ENCODE peak calls at places on chromosomes 3 and 15, in four cellular contexts. Y is K562, D is SK-N-SH, M is HepG2. P is an unnamed sample.

GRCh38 chr3:3799173-3800075 is at the start of gene LRRN1:
- DNase-seq in Y (no peak), D (peak), M (no peak), P (no peak)

GRCh38 chr3:53715815-53716483 is 130.3 kb downstream of the CHDH start:
- DNase-seq in Y (no peak), D (no peak), M (no peak), P (no peak)

GRCh38 chr15:69484837-69485236 is 32.2 kb downstream of the RPLP1 start:
- DNase-seq in Y (no peak), D (no peak), M (no peak), P (no peak)

GRCh38 chr3:38610436-38610835 is 39.1 kb downstream of the SCN5A start:
- DNase-seq in Y (no peak), D (no peak), M (no peak), P (no peak)

GRCh38 chr15:63876085-63876662 is 42.4 kb upstream of the HERC1 start:
- DNase-seq in Y (no peak), D (no peak), M (no peak), P (no peak)

GRCh38 chr3:138686771-138687221 is 78.2 kb downstream of the FAIM start:
- DNase-seq in Y (no peak), D (no peak), M (peak), P (no peak)

GRCh38 chr3:58357402-58357801 is 24.7 kb downstream of the PXK start:
- DNase-seq in Y (no peak), D (no peak), M (no peak), P (no peak)

GRCh38 chr3:167684389-167684993 is 30.7 kb upstream of the WDR49 start:
- DNase-seq in Y (peak), D (peak), M (peak), P (peak)

GRCh38 chr15:66864086-66864830 is 162.2 kb downstream of the SMAD6 start:
- DNase-seq in Y (no peak), D (no peak), M (no peak), P (no peak)

GRCh38 chr3:160941885-160942494 is 163.2 kb downstream of the B3GALNT1 start:
- DNase-seq in Y (peak), D (peak), M (peak), P (peak)

GRCh38 chr3:194761384-194761783 is 75.7 kb downstream of the FAM43A start:
- DNase-seq in Y (no peak), D (no peak), M (no peak), P (no peak)

GRCh38 chr3:106518516-106518915 is 649.7 kb upstream of the CBLB start:
- DNase-seq in Y (no peak), D (no peak), M (no peak), P (no peak)

GRCh38 chr15:33724321-33725036 is 243.8 kb upstream of the CHRM5 start:
- DNase-seq in Y (no peak), D (no peak), M (no peak), P (no peak)

GRCh38 chr15:33722673-33723015 is 245.7 kb upstream of the CHRM5 start:
- DNase-seq in Y (no peak), D (no peak), M (no peak), P (no peak)

GRCh38 chr15:33720952-33721351 is 247.3 kb upstream of the CHRM5 start:
- DNase-seq in Y (no peak), D (no peak), M (no peak), P (no peak)

DNA sequence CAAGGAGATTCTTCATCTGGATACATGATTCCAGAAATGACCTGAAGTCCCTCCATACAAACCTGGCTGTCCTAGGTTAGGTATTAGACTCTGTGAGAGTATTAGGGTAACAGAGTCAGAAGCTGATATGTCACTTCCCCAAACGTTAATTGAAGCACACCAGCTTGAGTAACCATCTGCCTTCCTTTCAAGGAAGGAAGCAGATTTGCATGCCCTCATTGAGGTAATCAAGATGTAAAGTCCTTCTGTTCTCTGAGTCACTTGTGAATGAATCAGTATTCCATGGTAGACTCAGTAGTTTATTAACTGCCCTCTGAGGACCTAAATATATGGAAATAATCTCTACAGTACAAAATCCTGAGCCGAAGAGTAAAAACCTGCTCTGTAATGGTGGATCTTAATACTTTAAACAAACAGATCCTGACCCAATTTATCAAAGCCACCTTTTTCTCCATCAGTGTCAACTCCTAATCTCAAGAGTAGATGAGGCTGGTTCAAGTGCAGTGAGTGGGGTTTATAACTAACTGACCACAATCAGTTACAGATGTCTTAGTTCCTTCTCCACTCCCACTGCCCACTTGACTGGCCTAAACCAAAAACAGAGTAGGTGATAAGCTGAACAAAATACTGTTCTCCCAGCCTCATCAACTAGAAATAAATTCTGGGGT is 246.2 kb upstream of the CHRM5 start:
- DNase-seq in Y (no peak), D (no peak), M (no peak), P (no peak)
- TF ChIP-seq ELF1 in Y (no peak), D (no peak), M (no peak), P (no peak)

DNA sequence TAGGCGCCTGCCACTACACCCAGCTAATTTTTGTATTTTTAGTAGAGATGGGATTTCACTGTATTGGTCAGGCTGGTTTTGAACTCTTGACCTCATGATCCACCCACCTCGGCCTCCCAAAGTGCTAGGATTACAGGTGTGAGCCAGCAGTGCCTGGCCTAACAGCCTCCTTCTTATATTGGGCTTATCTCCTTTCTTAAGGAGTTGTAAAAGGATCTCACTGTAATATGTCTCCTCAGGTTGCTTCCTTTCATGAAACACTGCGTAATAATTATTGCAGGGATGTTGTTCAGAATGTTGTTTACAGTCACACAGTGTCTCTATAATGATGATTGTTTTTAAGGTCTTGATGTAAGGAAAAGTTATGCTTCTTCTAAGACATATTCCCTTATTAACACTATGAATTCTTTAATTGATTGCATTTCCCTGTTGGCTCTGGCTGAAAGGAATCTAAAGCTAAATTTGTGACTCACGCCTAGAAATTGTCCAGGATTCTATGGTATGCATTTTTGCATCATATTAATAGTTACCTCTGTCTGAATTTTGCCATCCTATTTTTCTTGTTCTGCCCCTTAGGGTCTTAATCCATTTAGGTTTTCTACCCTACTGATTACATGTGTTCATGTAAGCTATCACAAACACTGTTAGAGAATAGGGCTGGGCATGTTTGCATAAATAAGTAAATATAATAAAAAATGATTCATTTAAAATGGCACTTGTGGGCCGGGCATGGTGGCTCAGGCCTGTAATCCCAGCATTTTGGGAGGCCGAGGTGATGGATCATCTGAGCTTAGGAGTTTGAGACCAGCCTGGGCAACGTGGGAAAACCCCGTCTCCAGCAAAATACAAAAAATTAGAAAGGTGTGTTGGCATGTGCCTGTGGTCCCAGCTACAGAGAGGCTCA is 24.5 kb upstream of the RNF111 start:
- DNase-seq in Y (no peak), D (no peak), M (no peak), P (no peak)
- TF ChIP-seq ELF1 in Y (no peak), D (no peak), M (no peak), P (no peak)

DNA sequence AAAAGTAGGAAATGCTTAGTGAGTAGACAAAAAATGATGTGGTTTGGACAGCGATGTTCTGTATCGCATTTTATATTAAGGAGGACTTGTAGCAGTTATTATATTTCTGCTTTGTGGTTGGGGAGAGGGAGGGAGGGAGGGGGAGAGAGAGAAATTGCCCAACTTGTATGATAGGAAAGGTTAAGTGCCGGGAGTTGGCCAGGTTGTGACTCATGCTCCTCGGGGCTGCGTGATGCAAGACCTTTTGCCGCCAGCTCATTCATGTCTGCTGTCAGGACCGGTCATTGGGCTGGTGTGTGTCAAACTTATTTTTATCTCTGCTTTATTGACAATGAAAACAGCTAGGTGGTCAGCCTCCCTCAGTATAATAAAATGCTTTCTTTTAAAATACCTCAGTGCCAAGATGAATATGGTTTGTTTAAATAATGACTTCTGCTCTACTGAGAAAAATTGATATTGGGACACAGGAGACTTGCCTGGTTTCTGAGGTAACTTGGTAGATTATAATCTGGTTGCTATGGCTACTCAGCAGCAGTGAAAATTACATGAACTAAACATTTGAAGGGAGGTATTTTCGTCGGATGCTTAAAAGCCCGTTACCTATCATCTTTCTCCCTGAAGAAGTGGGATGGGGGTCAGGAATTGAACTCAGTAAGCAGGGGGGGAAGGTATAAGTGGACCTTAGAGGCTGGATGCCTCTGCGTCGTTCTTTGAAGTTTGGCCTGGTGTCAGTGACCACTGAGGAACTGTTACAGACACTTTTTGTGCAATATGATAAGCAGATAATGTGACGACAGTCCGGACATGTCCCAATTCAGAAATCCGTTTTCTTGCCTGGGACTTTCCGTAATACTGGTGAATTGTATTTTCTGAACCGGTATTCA is 90.7 kb downstream of the FNDC3B start:
- DNase-seq in Y (peak), D (peak), M (peak), P (peak)
- TF ChIP-seq ELF1 in Y (no peak), D (no peak), M (no peak), P (no peak)

GRCh38 chr3:18144571-18144970 is 280.6 kb downstream of the SATB1 start:
- DNase-seq in Y (no peak), D (no peak), M (no peak), P (no peak)

GRCh38 chr3:18137958-18138357 is 287.2 kb downstream of the SATB1 start:
- DNase-seq in Y (no peak), D (peak), M (no peak), P (no peak)

GRCh38 chr3:18143258-18143780 is 281.8 kb downstream of the SATB1 start:
- DNase-seq in Y (no peak), D (peak), M (no peak), P (no peak)
- TF ChIP-seq ELF1 in Y (no peak), D (no peak), M (no peak), P (no peak)

GRCh38 chr15:91126080-91126479 is 26.0 kb downstream of the SV2B start:
- DNase-seq in Y (no peak), D (no peak), M (no peak), P (no peak)
- TF ChIP-seq ELF1 in Y (no peak), D (no peak), M (no peak), P (no peak)

GRCh38 chr3:24810881-24811280 is 316.2 kb upstream of the THRB start:
- DNase-seq in Y (no peak), D (no peak), M (no peak), P (no peak)
- TF ChIP-seq ELF1 in Y (no peak), D (no peak), M (no peak), P (no peak)

P was measured in HCT116.